ENCODE peak calls at places on chromosomes 6 and 20, in seven cellular contexts. One of them, this sample, is unnamed.

GRCh38 chr6:159104163-159104885 is 59.5 kb upstream of the TAGAP start:
- DNase-seq in Panc1: peak
- DNase-seq in endothelial cell: peak
- DNase-seq in tibial nerve: no peak
- DNase-seq in H9: peak
- DNase-seq in thoracic aorta: no peak
- DNase-seq in cardiac muscle cell: peak
- DNase-seq in this sample: no peak

GRCh38 chr6:80527552-80528052 is 421.1 kb downstream of the BCKDHB start:
- DNase-seq in Panc1: no peak
- DNase-seq in endothelial cell: no peak
- DNase-seq in tibial nerve: no peak
- DNase-seq in H9: no peak
- DNase-seq in thoracic aorta: no peak
- DNase-seq in cardiac muscle cell: no peak
- DNase-seq in this sample: no peak

GRCh38 chr6:12479885-12480284 is 189.7 kb downstream of the EDN1 start:
- DNase-seq in Panc1: no peak
- DNase-seq in endothelial cell: no peak
- DNase-seq in tibial nerve: no peak
- DNase-seq in H9: no peak
- DNase-seq in thoracic aorta: no peak
- DNase-seq in cardiac muscle cell: peak
- DNase-seq in this sample: no peak

GRCh38 chr6:38144365-38144764 is 324.8 kb downstream of the ZFAND3 start:
- DNase-seq in Panc1: no peak
- DNase-seq in endothelial cell: no peak
- DNase-seq in tibial nerve: no peak
- DNase-seq in H9: no peak
- DNase-seq in thoracic aorta: no peak
- DNase-seq in cardiac muscle cell: no peak
- DNase-seq in this sample: no peak

GRCh38 chr6:93177451-93177850 is 241.9 kb downstream of the EPHA7 start:
- DNase-seq in Panc1: no peak
- DNase-seq in endothelial cell: no peak
- DNase-seq in tibial nerve: no peak
- DNase-seq in H9: no peak
- DNase-seq in thoracic aorta: no peak
- DNase-seq in cardiac muscle cell: no peak
- DNase-seq in this sample: no peak

GRCh38 chr20:62367136-62367482 is at the start of gene LAMA5:
- DNase-seq in Panc1: no peak
- DNase-seq in endothelial cell: peak
- DNase-seq in tibial nerve: no peak
- DNase-seq in H9: peak
- DNase-seq in thoracic aorta: no peak
- DNase-seq in cardiac muscle cell: peak
- DNase-seq in this sample: no peak

GRCh38 chr20:38165089-38165965 is at the start of gene TGM2:
- DNase-seq in Panc1: peak
- DNase-seq in endothelial cell: peak
- DNase-seq in tibial nerve: no peak
- DNase-seq in H9: peak
- DNase-seq in thoracic aorta: no peak
- DNase-seq in cardiac muscle cell: peak
- DNase-seq in this sample: no peak

GRCh38 chr6:151284431-151285060 is 44.8 kb downstream of the AKAP12 start:
- DNase-seq in Panc1: no peak
- DNase-seq in endothelial cell: no peak
- DNase-seq in tibial nerve: no peak
- DNase-seq in H9: no peak
- DNase-seq in thoracic aorta: no peak
- DNase-seq in cardiac muscle cell: no peak
- DNase-seq in this sample: no peak

GRCh38 chr6:56649053-56649769 is 6.5 kb upstream of the DST start:
- DNase-seq in Panc1: no peak
- DNase-seq in endothelial cell: no peak
- DNase-seq in tibial nerve: no peak
- DNase-seq in H9: no peak
- DNase-seq in thoracic aorta: no peak
- DNase-seq in cardiac muscle cell: peak
- DNase-seq in this sample: no peak

GRCh38 chr6:146444195-146444594 is 99.4 kb upstream of the RAB32 start:
- DNase-seq in Panc1: no peak
- DNase-seq in endothelial cell: no peak
- DNase-seq in tibial nerve: no peak
- DNase-seq in H9: no peak
- DNase-seq in thoracic aorta: no peak
- DNase-seq in cardiac muscle cell: no peak
- DNase-seq in this sample: no peak

GRCh38 chr20:46350201-46350985 is 42.1 kb upstream of the CDH22 start:
- DNase-seq in Panc1: no peak
- DNase-seq in endothelial cell: no peak
- DNase-seq in tibial nerve: no peak
- DNase-seq in H9: peak
- DNase-seq in thoracic aorta: no peak
- DNase-seq in cardiac muscle cell: peak
- DNase-seq in this sample: no peak

GRCh38 chr6:53086302-53086701 is 21.1 kb downstream of the FBXO9 start:
- DNase-seq in Panc1: no peak
- DNase-seq in endothelial cell: no peak
- DNase-seq in tibial nerve: no peak
- DNase-seq in H9: no peak
- DNase-seq in thoracic aorta: no peak
- DNase-seq in cardiac muscle cell: no peak
- DNase-seq in this sample: no peak

GRCh38 chr20:60203451-60203850 is 245.2 kb downstream of the CDH26 start:
- DNase-seq in Panc1: no peak
- DNase-seq in endothelial cell: no peak
- DNase-seq in tibial nerve: no peak
- DNase-seq in H9: no peak
- DNase-seq in thoracic aorta: no peak
- DNase-seq in cardiac muscle cell: no peak
- DNase-seq in this sample: no peak

GRCh38 chr20:60209048-60209447 is 250.8 kb downstream of the CDH26 start:
- DNase-seq in Panc1: no peak
- DNase-seq in endothelial cell: no peak
- DNase-seq in tibial nerve: no peak
- DNase-seq in H9: no peak
- DNase-seq in thoracic aorta: no peak
- DNase-seq in cardiac muscle cell: no peak
- DNase-seq in this sample: no peak

GRCh38 chr20:60202046-60202445 is 243.8 kb downstream of the CDH26 start:
- DNase-seq in Panc1: no peak
- DNase-seq in endothelial cell: no peak
- DNase-seq in tibial nerve: no peak
- DNase-seq in H9: no peak
- DNase-seq in thoracic aorta: no peak
- DNase-seq in cardiac muscle cell: no peak
- DNase-seq in this sample: no peak

GRCh38 chr20:60204601-60205000 is 246.4 kb downstream of the CDH26 start:
- DNase-seq in Panc1: no peak
- DNase-seq in endothelial cell: no peak
- DNase-seq in tibial nerve: no peak
- DNase-seq in H9: no peak
- DNase-seq in thoracic aorta: no peak
- DNase-seq in cardiac muscle cell: no peak
- DNase-seq in this sample: no peak

DNA sequence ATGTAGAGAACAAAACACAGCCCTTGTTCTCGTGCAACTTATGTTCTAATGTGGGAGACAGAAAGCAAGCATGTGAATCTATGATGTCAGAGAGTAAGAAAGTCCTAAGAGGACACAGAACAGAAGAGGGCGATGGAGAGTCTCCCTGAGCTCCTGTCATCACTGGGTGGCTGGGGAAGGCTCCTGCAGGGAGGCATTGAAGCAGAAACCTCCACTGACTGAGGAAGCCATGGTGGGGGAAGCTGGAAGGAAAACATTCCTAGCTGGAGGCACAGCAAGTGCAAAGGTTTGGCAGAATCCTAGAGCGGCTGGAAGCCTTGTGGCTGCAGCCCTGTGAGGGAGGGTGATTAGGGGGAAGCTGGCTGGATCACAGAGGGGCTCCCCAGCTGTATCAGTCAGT is 248.0 kb downstream of the CDH26 start:
- DNase-seq in Panc1: no peak
- DNase-seq in endothelial cell: peak
- DNase-seq in tibial nerve: no peak
- DNase-seq in H9: peak
- DNase-seq in thoracic aorta: no peak
- DNase-seq in cardiac muscle cell: peak
- DNase-seq in this sample: no peak
- TF ChIP-seq CTCF in Panc1: peak
- TF ChIP-seq CTCF in endothelial cell: no peak
- TF ChIP-seq CTCF in tibial nerve: no peak
- TF ChIP-seq CTCF in H9: peak
- TF ChIP-seq CTCF in thoracic aorta: no peak
- TF ChIP-seq CTCF in cardiac muscle cell: peak
- TF ChIP-seq CTCF in this sample: no peak

GRCh38 chr6:44219815-44220784 is 3.3 kb upstream of the SLC29A1 start:
- DNase-seq in Panc1: no peak
- DNase-seq in endothelial cell: no peak
- DNase-seq in tibial nerve: no peak
- DNase-seq in H9: no peak
- DNase-seq in thoracic aorta: no peak
- DNase-seq in cardiac muscle cell: no peak
- DNase-seq in this sample: no peak
- TF ChIP-seq CTCF in Panc1: no peak
- TF ChIP-seq CTCF in endothelial cell: no peak
- TF ChIP-seq CTCF in tibial nerve: no peak
- TF ChIP-seq CTCF in H9: no peak
- TF ChIP-seq CTCF in thoracic aorta: no peak
- TF ChIP-seq CTCF in cardiac muscle cell: no peak
- TF ChIP-seq CTCF in this sample: no peak

DNA sequence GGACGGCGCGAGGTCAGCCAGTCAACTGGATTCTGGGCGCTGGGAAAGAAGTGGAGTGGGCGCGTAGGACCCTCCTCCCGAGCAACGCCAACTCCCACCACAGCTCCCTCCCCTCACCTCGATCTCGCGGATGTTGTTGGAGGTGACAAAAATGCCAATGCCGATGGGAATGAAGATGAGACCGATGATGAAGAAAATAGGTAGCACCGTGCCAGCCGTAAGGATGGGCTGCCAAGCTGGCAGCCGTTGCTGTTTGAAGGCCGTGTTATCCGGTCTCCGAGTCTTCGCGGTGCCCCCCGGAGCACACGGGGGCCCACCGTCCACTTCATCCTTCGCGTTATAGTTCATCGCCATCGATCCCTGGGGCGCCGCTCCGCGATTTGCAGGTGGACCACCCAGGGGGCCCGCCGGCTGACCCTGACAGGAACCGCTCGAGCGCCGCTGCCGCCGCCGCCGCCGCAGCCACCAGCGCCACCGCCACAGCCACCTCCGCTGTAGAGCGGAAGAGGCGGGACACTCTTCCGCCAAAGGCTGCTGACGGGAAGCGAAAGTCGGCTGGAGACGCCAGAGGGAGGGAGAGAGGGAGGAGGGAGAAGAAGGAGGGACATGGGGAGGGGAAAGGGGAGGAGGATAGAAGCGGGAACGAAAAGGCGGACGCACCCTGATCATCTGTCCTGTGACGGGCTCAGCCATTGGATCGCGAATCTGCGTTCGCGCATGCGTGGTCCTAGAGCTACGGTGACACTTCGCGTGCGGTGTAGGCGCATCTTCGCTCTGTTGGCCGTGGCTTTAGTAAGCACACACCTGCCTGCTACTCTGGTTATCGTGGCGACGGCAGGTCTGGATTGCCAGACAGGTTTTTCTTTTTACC is at the start of gene TMEM30A:
- DNase-seq in Panc1: peak
- DNase-seq in endothelial cell: peak
- DNase-seq in tibial nerve: peak
- DNase-seq in H9: peak
- DNase-seq in thoracic aorta: peak
- DNase-seq in cardiac muscle cell: peak
- DNase-seq in this sample: peak
- TF ChIP-seq CTCF in Panc1: no peak
- TF ChIP-seq CTCF in endothelial cell: no peak
- TF ChIP-seq CTCF in tibial nerve: peak
- TF ChIP-seq CTCF in H9: no peak
- TF ChIP-seq CTCF in thoracic aorta: no peak
- TF ChIP-seq CTCF in cardiac muscle cell: no peak
- TF ChIP-seq CTCF in this sample: no peak

DNA sequence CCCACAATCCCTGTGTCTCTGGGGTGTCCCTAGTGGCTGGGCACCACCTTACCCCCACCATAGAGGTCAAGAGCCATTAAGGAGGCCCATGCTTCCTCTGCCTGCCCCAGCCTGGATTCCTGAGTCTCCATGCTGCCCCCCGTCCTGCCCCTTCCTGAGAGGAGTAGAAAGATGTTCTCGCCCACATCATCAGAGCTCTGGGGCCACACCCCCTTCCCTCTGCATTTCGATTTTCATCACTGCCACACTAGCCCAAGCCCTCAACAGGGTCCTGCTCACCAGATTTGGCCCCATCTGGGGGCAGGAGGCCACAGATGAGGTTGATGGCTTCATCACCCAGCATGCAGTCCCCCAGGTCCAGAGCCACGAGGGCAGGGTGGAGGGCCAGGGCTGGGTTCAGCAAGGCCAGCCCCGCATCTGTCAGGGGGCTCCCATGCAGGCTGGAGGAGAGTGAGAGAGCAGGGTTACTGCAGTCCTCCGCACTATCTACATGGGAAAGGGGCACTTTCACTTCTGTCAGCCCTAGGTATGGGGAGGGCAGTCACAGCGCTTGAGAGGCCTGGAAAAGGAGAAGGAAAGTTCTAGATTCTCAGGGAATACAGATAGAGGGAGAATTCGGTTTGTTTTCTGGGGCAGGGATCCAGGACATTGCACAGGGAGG is 1.5 kb downstream of the LRRC73 start:
- DNase-seq in Panc1: no peak
- DNase-seq in endothelial cell: no peak
- DNase-seq in tibial nerve: no peak
- DNase-seq in H9: no peak
- DNase-seq in thoracic aorta: no peak
- DNase-seq in cardiac muscle cell: no peak
- DNase-seq in this sample: no peak
- TF ChIP-seq CTCF in Panc1: no peak
- TF ChIP-seq CTCF in endothelial cell: no peak
- TF ChIP-seq CTCF in tibial nerve: no peak
- TF ChIP-seq CTCF in H9: peak
- TF ChIP-seq CTCF in thoracic aorta: no peak
- TF ChIP-seq CTCF in cardiac muscle cell: no peak
- TF ChIP-seq CTCF in this sample: no peak